ENCODE peak calls at places on chromosomes 12 and 14, in five cellular contexts. K is adipocyte; U is PC-3; R is neural progenitor cell; J is CD8-positive, alpha-beta T cell. V is an unnamed sample.
A peak's percentile ranks its signal among the peaks of the same experiment; 100 is the strongest.

GRCh38 chr12:5123921-5124320 is 80.2 kb downstream of the KCNA5 start:
- DNase-seq in J (no peak), U (no peak), K (no peak), R (no peak), V (no peak)

GRCh38 chr12:92621833-92622232 is 81.0 kb upstream of the PLEKHG7 start:
- DNase-seq in J (no peak), R (no peak), U (peak; percentile 55), K (peak; percentile 20), V (no peak)

GRCh38 chr14:104333903-104334811 is 195.8 kb downstream of the KIF26A start:
- DNase-seq in J (no peak), K (no peak), R (no peak), U (no peak), V (no peak)

GRCh38 chr14:68521952-68522509 is 270.8 kb downstream of the ZFP36L1 start:
- DNase-seq in R (no peak), U (no peak), J (no peak), K (no peak), V (no peak)

GRCh38 chr12:65014504-65015271 is 106.4 kb downstream of the WIF1 start:
- DNase-seq in R (no peak), K (no peak), J (no peak), U (no peak), V (no peak)

GRCh38 chr12:121334513-121335343 is 17.5 kb downstream of the ANAPC5 start:
- DNase-seq in K (peak; percentile 91), U (peak; percentile 83), R (peak; percentile 72), J (no peak), V (peak; percentile 25)

GRCh38 chr14:94889520-94890312 is 119.8 kb upstream of the GSC start:
- DNase-seq in R (no peak), K (no peak), J (no peak), U (no peak), V (no peak)

GRCh38 chr12:6047249-6048227 is 76.9 kb downstream of the VWF start:
- DNase-seq in R (no peak), U (no peak), J (no peak), K (peak; percentile 75), V (no peak)

GRCh38 chr14:77508876-77509275 is 10.3 kb upstream of the ISM2 start:
- DNase-seq in U (peak; percentile 64), R (no peak), J (no peak), K (no peak), V (no peak)

GRCh38 chr12:68876471-68876870 is 56.5 kb downstream of the CPM start:
- DNase-seq in R (no peak), K (no peak), J (no peak), U (no peak), V (no peak)

GRCh38 chr12:110640275-110641025 is 26.5 kb downstream of the TCTN1 start:
- DNase-seq in J (no peak), K (no peak), R (peak; percentile 5), U (no peak), V (no peak)

GRCh38 chr14:59481407-59482119 is 2.6 kb downstream of the L3HYPDH start:
- DNase-seq in R (no peak), U (peak; percentile 99), K (peak; percentile 88), J (no peak), V (no peak)

GRCh38 chr14:54025661-54026060 is 69.0 kb upstream of the BMP4 start:
- DNase-seq in J (no peak), U (peak; percentile 94), R (no peak), K (peak; percentile 43), V (peak; percentile 20)

GRCh38 chr12:11154400-11154925 is 16.5 kb upstream of the SMIM10L1 start:
- DNase-seq in R (no peak), K (no peak), J (no peak), U (no peak), V (no peak)

GRCh38 chr14:41642402-41643195 is 35.9 kb downstream of the LRFN5 start:
- DNase-seq in K (no peak), U (no peak), R (no peak), J (no peak), V (peak; percentile 68)

GRCh38 chr12:53467880-53468279 is 16.0 kb downstream of the PCBP2 start:
- DNase-seq in R (no peak), J (no peak), U (no peak), K (no peak), V (no peak)

GRCh38 chr12:123931686-123932321 is 40.8 kb downstream of the CCDC92 start:
- DNase-seq in R (no peak), K (no peak), J (peak; percentile 20), U (no peak), V (no peak)

GRCh38 chr12:78674311-78675085 is 190.1 kb upstream of the SYT1 start:
- DNase-seq in J (no peak), K (peak; percentile 13), R (no peak), U (no peak), V (peak; percentile 41)

GRCh38 chr12:116996058-116996457 is 85.3 kb downstream of the FBXW8 start:
- DNase-seq in K (no peak), J (no peak), R (no peak), U (no peak), V (no peak)

GRCh38 chr12:132772551-132772950 is 10.9 kb upstream of the ANKLE2 start:
- DNase-seq in R (no peak), U (no peak), K (no peak), J (no peak), V (no peak)

GRCh38 chr12:31965090-31965489 is 5.9 kb downstream of the RESF1 start:
- DNase-seq in K (no peak), R (no peak), U (no peak), J (no peak), V (no peak)
- H3K4me3 ChIP-seq in K (no peak overlapping the region), R (no peak overlapping the region), U (no peak overlapping the region), J (peak overlapping the region; percentile 27), V (no peak overlapping the region)

GRCh38 chr14:21263284-21264024 is 5.8 kb downstream of the HNRNPC start:
- DNase-seq in U (no peak), K (peak; percentile 28), J (no peak), R (no peak), V (no peak)
- H3K4me1 ChIP-seq in U (peaks cover 41% of the 10 kb centered on the region), K (peaks cover 73% of the 10 kb centered on the region), J (peaks cover 65% of the 10 kb centered on the region), R (peaks cover 64% of the 10 kb centered on the region), V (peaks cover 52% of the 10 kb centered on the region)

GRCh38 chr14:74669846-74670245 is 43.0 kb downstream of the AREL1 start:
- DNase-seq in U (no peak), R (no peak), J (no peak), K (no peak), V (no peak)
- H3K27me3 ChIP-seq in U (no peaks in the 10 kb centered on the region), R (no peaks in the 10 kb centered on the region), J (no peaks in the 10 kb centered on the region), K (no peaks in the 10 kb centered on the region), V (no peaks in the 10 kb centered on the region)

GRCh38 chr12:67068773-67069450 is 200.2 kb upstream of the CAND1 start:
- DNase-seq in J (no peak), K (peak; percentile 71), U (peak; percentile 82), R (peak; percentile 83), V (peak; percentile 36)
- H3K4me3 ChIP-seq in J (peak overlapping the region; percentile 42), K (peak overlapping the region; percentile 74), U (peak overlapping the region; percentile 79), R (peak overlapping the region; percentile 99), V (peak overlapping the region; percentile 50)

GRCh38 chr12:62267490-62267889 is 7.3 kb downstream of the USP15 start:
- DNase-seq in R (no peak), J (no peak), U (no peak), K (no peak), V (no peak)

GRCh38 chr12:62270872-62271271 is 10.7 kb downstream of the USP15 start:
- DNase-seq in U (no peak), J (no peak), R (no peak), K (no peak), V (no peak)

GRCh38 chr12:62270384-62270783 is 10.2 kb downstream of the USP15 start:
- DNase-seq in R (no peak), K (no peak), J (no peak), U (no peak), V (no peak)

GRCh38 chr12:62269464-62270228 is 9.4 kb downstream of the USP15 start:
- DNase-seq in U (no peak), K (no peak), J (no peak), R (no peak), V (no peak)

GRCh38 chr12:62268956-62269355 is 8.8 kb downstream of the USP15 start:
- DNase-seq in J (no peak), R (no peak), U (peak; percentile 67), K (peak; percentile 61), V (no peak)
- H3K4me1 ChIP-seq in J (peaks cover 85% of the 10 kb centered on the region), R (no peaks in the 10 kb centered on the region), U (peaks cover 13% of the 10 kb centered on the region), K (peaks cover 54% of the 10 kb centered on the region), V (peaks cover 23% of the 10 kb centered on the region)

GRCh38 chr14:36627981-36628380 is 33.7 kb upstream of the PAX9 start:
- DNase-seq in R (no peak), K (peak; percentile 87), U (no peak), J (no peak), V (no peak)
- H3K27me3 ChIP-seq in R (peaks cover 56% of the 10 kb centered on the region), K (peaks cover 10% of the 10 kb centered on the region), U (no peaks in the 10 kb centered on the region), J (no peaks in the 10 kb centered on the region), V (no peaks in the 10 kb centered on the region)

GRCh38 chr14:93105362-93105761 is 10.4 kb downstream of the ITPK1 start:
- DNase-seq in J (no peak), K (peak; percentile 27), U (peak; percentile 50), R (no peak), V (no peak)
- H3K4me3 ChIP-seq in J (no peak overlapping the region), K (no peak overlapping the region), U (no peak overlapping the region), R (no peak overlapping the region), V (no peak overlapping the region)

GRCh38 chr14:96739511-96739910 is 57.7 kb upstream of the VRK1 start:
- DNase-seq in K (no peak), U (no peak), J (no peak), R (peak; percentile 35), V (no peak)

GRCh38 chr14:96734076-96734622 is 63.0 kb upstream of the VRK1 start:
- DNase-seq in R (no peak), K (no peak), J (no peak), U (no peak), V (no peak)

GRCh38 chr14:96730386-96730785 is 66.8 kb upstream of the VRK1 start:
- DNase-seq in U (no peak), R (no peak), J (no peak), K (no peak), V (no peak)

GRCh38 chr14:96737869-96738268 is 59.3 kb upstream of the VRK1 start:
- DNase-seq in J (no peak), K (no peak), U (no peak), R (no peak), V (no peak)

DNA sequence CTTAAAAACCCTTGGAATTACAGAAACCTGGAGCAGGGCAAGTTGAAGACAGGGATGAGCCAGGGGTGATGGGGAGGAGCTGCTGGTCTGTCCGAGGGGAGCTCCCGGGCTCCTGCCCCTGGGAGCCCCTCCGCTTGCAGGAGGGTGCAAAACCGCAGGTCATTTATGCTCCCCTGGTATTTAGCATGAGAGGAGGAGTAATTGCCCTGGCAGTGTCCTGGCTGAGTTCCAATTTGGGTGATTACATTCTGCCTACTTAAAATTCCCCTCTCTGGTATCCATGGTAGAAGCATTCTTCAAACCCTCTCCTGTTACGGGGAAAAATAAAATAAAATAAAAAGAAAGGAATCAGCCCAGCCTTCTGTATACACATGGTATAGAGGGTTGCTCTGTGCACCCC is 61.7 kb upstream of the VRK1 start:
- DNase-seq in U (no peak), R (no peak), K (no peak), J (no peak), V (no peak)
- H3K4me1 ChIP-seq in U (no peaks in the 10 kb centered on the region), R (peaks cover 16% of the 10 kb centered on the region), K (no peaks in the 10 kb centered on the region), J (no peaks in the 10 kb centered on the region), V (peaks cover 9% of the 10 kb centered on the region)

GRCh38 chr14:51116682-51117081 is 21.8 kb upstream of the TRIM9 start:
- DNase-seq in J (no peak), K (no peak), U (peak; percentile 22), R (no peak), V (no peak)
- H3K27me3 ChIP-seq in J (no peaks in the 10 kb centered on the region), K (peaks cover 7% of the 10 kb centered on the region), U (peaks cover 15% of the 10 kb centered on the region), R (no peaks in the 10 kb centered on the region), V (peaks cover 3% of the 10 kb centered on the region)

V was measured in HAP-1.